ENCODE peak calls at places on chromosomes 16 and 17, in nine cellular contexts. One of them, this sample, is unnamed.

GRCh38 chr17:8237175-8237574 is 10.7 kb downstream of the CTC1 start:
- DNase-seq in heart right ventricle: no peak
- DNase-seq in CD8-positive, alpha-beta memory T cell: no peak
- DNase-seq in HAP-1: no peak
- DNase-seq in stomach: no peak
- DNase-seq in brain microvascular endothelial cell: no peak
- DNase-seq in AG04450: no peak
- DNase-seq in suprapubic skin: no peak
- DNase-seq in GM23248: no peak
- DNase-seq in this sample: no peak

GRCh38 chr17:29715680-29716079 is 93.0 kb upstream of the CORO6 start:
- DNase-seq in heart right ventricle: no peak
- DNase-seq in CD8-positive, alpha-beta memory T cell: no peak
- DNase-seq in HAP-1: no peak
- DNase-seq in stomach: no peak
- DNase-seq in brain microvascular endothelial cell: no peak
- DNase-seq in AG04450: no peak
- DNase-seq in suprapubic skin: no peak
- DNase-seq in GM23248: no peak
- DNase-seq in this sample: no peak

GRCh38 chr17:37847102-37847501 is 77.1 kb upstream of the TBC1D3K start:
- DNase-seq in heart right ventricle: no peak
- DNase-seq in CD8-positive, alpha-beta memory T cell: no peak
- DNase-seq in HAP-1: no peak
- DNase-seq in stomach: no peak
- DNase-seq in brain microvascular endothelial cell: no peak
- DNase-seq in AG04450: no peak
- DNase-seq in suprapubic skin: peak; percentile 26
- DNase-seq in GM23248: no peak
- DNase-seq in this sample: no peak

GRCh38 chr16:27745348-27745747 is 195.4 kb downstream of the KATNIP start:
- DNase-seq in heart right ventricle: no peak
- DNase-seq in CD8-positive, alpha-beta memory T cell: no peak
- DNase-seq in HAP-1: no peak
- DNase-seq in stomach: no peak
- DNase-seq in brain microvascular endothelial cell: peak; percentile 12
- DNase-seq in AG04450: no peak
- DNase-seq in suprapubic skin: no peak
- DNase-seq in GM23248: peak; percentile 11
- DNase-seq in this sample: no peak

GRCh38 chr17:55420067-55420775 is 1.4 kb downstream of the MMD start:
- DNase-seq in heart right ventricle: no peak
- DNase-seq in CD8-positive, alpha-beta memory T cell: peak; percentile 70
- DNase-seq in HAP-1: no peak
- DNase-seq in stomach: peak; percentile 26
- DNase-seq in brain microvascular endothelial cell: no peak
- DNase-seq in AG04450: no peak
- DNase-seq in suprapubic skin: no peak
- DNase-seq in GM23248: no peak
- DNase-seq in this sample: no peak

GRCh38 chr16:8370374-8371015 is 219.8 kb downstream of the TMEM114 start:
- DNase-seq in heart right ventricle: no peak
- DNase-seq in CD8-positive, alpha-beta memory T cell: no peak
- DNase-seq in HAP-1: no peak
- DNase-seq in stomach: no peak
- DNase-seq in brain microvascular endothelial cell: no peak
- DNase-seq in AG04450: no peak
- DNase-seq in suprapubic skin: no peak
- DNase-seq in GM23248: peak; percentile 23
- DNase-seq in this sample: no peak

GRCh38 chr17:80320496-80320895 is 59.8 kb downstream of the RNF213 start:
- DNase-seq in heart right ventricle: no peak
- DNase-seq in CD8-positive, alpha-beta memory T cell: no peak
- DNase-seq in HAP-1: no peak
- DNase-seq in stomach: no peak
- DNase-seq in brain microvascular endothelial cell: no peak
- DNase-seq in AG04450: no peak
- DNase-seq in suprapubic skin: no peak
- DNase-seq in GM23248: no peak
- DNase-seq in this sample: no peak

GRCh38 chr16:1990336-1991134 is 765 bp downstream of the SYNGR3 start:
- DNase-seq in heart right ventricle: peak; percentile 20
- DNase-seq in CD8-positive, alpha-beta memory T cell: no peak
- DNase-seq in HAP-1: peak; percentile 76
- DNase-seq in stomach: peak; percentile 60
- DNase-seq in brain microvascular endothelial cell: no peak
- DNase-seq in AG04450: no peak
- DNase-seq in suprapubic skin: no peak
- DNase-seq in GM23248: no peak
- DNase-seq in this sample: no peak

GRCh38 chr17:82234211-82235055 is 5.6 kb downstream of the SLC16A3 start:
- DNase-seq in heart right ventricle: peak; percentile 18
- DNase-seq in CD8-positive, alpha-beta memory T cell: no peak
- DNase-seq in HAP-1: no peak
- DNase-seq in stomach: no peak
- DNase-seq in brain microvascular endothelial cell: no peak
- DNase-seq in AG04450: no peak
- DNase-seq in suprapubic skin: peak; percentile 78
- DNase-seq in GM23248: no peak
- DNase-seq in this sample: no peak

GRCh38 chr16:31390504-31391043 is 2.6 kb upstream of the ITGAD start:
- DNase-seq in heart right ventricle: no peak
- DNase-seq in CD8-positive, alpha-beta memory T cell: no peak
- DNase-seq in HAP-1: no peak
- DNase-seq in stomach: no peak
- DNase-seq in brain microvascular endothelial cell: no peak
- DNase-seq in AG04450: no peak
- DNase-seq in suprapubic skin: no peak
- DNase-seq in GM23248: no peak
- DNase-seq in this sample: no peak

GRCh38 chr17:77497578-77497934 is 356.8 kb downstream of the SEC14L1 start:
- DNase-seq in heart right ventricle: no peak
- DNase-seq in CD8-positive, alpha-beta memory T cell: no peak
- DNase-seq in HAP-1: no peak
- DNase-seq in stomach: no peak
- DNase-seq in brain microvascular endothelial cell: no peak
- DNase-seq in AG04450: no peak
- DNase-seq in suprapubic skin: peak; percentile 63
- DNase-seq in GM23248: no peak
- DNase-seq in this sample: peak; percentile 38

GRCh38 chr17:47324224-47325020 is 667 bp downstream of the EFCAB13 start:
- DNase-seq in heart right ventricle: peak; percentile 35
- DNase-seq in CD8-positive, alpha-beta memory T cell: peak; percentile 69
- DNase-seq in HAP-1: no peak
- DNase-seq in stomach: peak; percentile 63
- DNase-seq in brain microvascular endothelial cell: no peak
- DNase-seq in AG04450: no peak
- DNase-seq in suprapubic skin: peak; percentile 83
- DNase-seq in GM23248: peak; percentile 72
- DNase-seq in this sample: no peak

GRCh38 chr16:88878356-88878755 is 11.9 kb upstream of the PABPN1L start:
- DNase-seq in heart right ventricle: no peak
- DNase-seq in CD8-positive, alpha-beta memory T cell: no peak
- DNase-seq in HAP-1: no peak
- DNase-seq in stomach: no peak
- DNase-seq in brain microvascular endothelial cell: no peak
- DNase-seq in AG04450: no peak
- DNase-seq in suprapubic skin: no peak
- DNase-seq in GM23248: no peak
- DNase-seq in this sample: no peak

GRCh38 chr16:88880226-88881051 is 14.0 kb upstream of the PABPN1L start:
- DNase-seq in heart right ventricle: no peak
- DNase-seq in CD8-positive, alpha-beta memory T cell: no peak
- DNase-seq in HAP-1: no peak
- DNase-seq in stomach: no peak
- DNase-seq in brain microvascular endothelial cell: no peak
- DNase-seq in AG04450: no peak
- DNase-seq in suprapubic skin: no peak
- DNase-seq in GM23248: no peak
- DNase-seq in this sample: no peak

GRCh38 chr16:88877564-88878289 is 11.3 kb upstream of the PABPN1L start:
- DNase-seq in heart right ventricle: no peak
- DNase-seq in CD8-positive, alpha-beta memory T cell: no peak
- DNase-seq in HAP-1: no peak
- DNase-seq in stomach: no peak
- DNase-seq in brain microvascular endothelial cell: no peak
- DNase-seq in AG04450: no peak
- DNase-seq in suprapubic skin: no peak
- DNase-seq in GM23248: no peak
- DNase-seq in this sample: no peak

GRCh38 chr16:88879788-88880055 is 13.3 kb upstream of the PABPN1L start:
- DNase-seq in heart right ventricle: no peak
- DNase-seq in CD8-positive, alpha-beta memory T cell: no peak
- DNase-seq in HAP-1: no peak
- DNase-seq in stomach: no peak
- DNase-seq in brain microvascular endothelial cell: no peak
- DNase-seq in AG04450: no peak
- DNase-seq in suprapubic skin: no peak
- DNase-seq in GM23248: no peak
- DNase-seq in this sample: no peak

DNA sequence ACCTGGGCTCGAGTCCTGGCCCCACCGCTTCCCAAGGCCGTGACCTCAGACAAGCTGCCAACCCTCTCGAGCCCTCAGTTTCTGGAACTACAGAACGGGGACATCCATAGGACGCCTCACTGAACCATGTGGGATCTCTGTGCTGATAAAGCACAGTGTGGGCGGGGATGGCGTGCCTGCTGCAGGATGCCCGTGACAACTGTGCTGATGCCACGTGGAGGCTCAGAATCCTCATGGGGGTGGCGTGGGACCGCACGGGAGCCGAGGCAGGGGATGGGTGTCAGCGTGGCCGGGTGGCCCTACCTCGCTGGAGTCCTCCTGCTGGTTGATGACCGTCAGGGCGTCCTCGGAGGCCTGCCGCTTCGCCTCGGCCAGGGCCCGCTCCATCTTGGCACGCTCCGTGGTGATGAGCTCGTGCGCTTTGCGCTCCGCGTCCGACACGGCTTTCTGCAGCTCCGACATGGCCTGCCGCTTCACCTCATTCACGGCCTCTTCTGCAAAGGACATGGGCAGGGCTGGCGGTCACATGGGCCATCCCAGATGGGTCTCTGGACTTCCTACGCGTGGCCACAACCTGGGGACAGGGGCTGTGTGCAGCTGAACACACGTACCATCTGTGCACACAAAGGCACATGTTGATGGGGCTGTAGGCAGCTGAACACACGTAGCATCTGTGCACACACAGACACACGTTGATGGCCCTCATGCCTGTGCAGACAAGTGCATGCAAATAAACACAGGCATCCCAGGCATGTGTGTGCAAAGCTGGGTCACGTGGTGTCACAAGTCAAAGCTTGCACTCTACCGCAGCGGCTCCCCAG is 12.7 kb upstream of the PABPN1L start:
- DNase-seq in heart right ventricle: no peak
- DNase-seq in CD8-positive, alpha-beta memory T cell: no peak
- DNase-seq in HAP-1: no peak
- DNase-seq in stomach: no peak
- DNase-seq in brain microvascular endothelial cell: no peak
- DNase-seq in AG04450: no peak
- DNase-seq in suprapubic skin: no peak
- DNase-seq in GM23248: no peak
- DNase-seq in this sample: no peak
- H3K4me3 ChIP-seq in heart right ventricle: no peak overlapping the region
- H3K4me3 ChIP-seq in CD8-positive, alpha-beta memory T cell: no peak overlapping the region
- H3K4me3 ChIP-seq in HAP-1: no peak overlapping the region
- H3K4me3 ChIP-seq in stomach: no peak overlapping the region
- H3K4me3 ChIP-seq in brain microvascular endothelial cell: no peak overlapping the region
- H3K4me3 ChIP-seq in AG04450: no peak overlapping the region
- H3K4me3 ChIP-seq in suprapubic skin: no peak overlapping the region
- H3K4me3 ChIP-seq in GM23248: no peak overlapping the region
- H3K4me3 ChIP-seq in this sample: no peak overlapping the region

DNA sequence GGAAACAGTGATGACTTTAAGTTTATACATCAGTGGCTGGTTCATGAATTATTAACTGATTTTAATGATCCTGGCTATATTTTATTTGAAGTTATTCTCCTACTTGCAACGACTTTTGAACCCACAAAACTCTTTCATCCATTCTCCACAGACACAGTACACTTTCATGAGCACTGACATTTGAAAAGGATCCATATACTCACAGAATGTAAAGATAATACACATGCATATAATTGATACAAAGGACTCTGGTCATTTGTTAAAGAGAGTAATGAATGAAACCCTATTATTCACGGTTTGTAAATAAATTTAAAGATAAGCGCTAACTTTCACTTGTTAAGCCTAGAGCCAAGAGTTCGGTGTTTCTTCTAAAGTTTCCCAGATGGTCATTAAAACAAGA is 3.3 kb downstream of the TOX3 start:
- DNase-seq in heart right ventricle: no peak
- DNase-seq in CD8-positive, alpha-beta memory T cell: no peak
- DNase-seq in HAP-1: no peak
- DNase-seq in stomach: no peak
- DNase-seq in brain microvascular endothelial cell: no peak
- DNase-seq in AG04450: no peak
- DNase-seq in suprapubic skin: no peak
- DNase-seq in GM23248: no peak
- DNase-seq in this sample: no peak
- H3K27me3 ChIP-seq in heart right ventricle: peaks cover 79% of the 10 kb centered on the region
- H3K27me3 ChIP-seq in CD8-positive, alpha-beta memory T cell: no peaks in the 10 kb centered on the region
- H3K27me3 ChIP-seq in HAP-1: no peaks in the 10 kb centered on the region
- H3K27me3 ChIP-seq in stomach: peaks cover 12% of the 10 kb centered on the region
- H3K27me3 ChIP-seq in brain microvascular endothelial cell: peaks cover 25% of the 10 kb centered on the region
- H3K27me3 ChIP-seq in AG04450: peaks cover 26% of the 10 kb centered on the region
- H3K27me3 ChIP-seq in suprapubic skin: peaks cover 40% of the 10 kb centered on the region
- H3K27me3 ChIP-seq in GM23248: peaks cover 37% of the 10 kb centered on the region
- H3K27me3 ChIP-seq in this sample: peaks cover 58% of the 10 kb centered on the region

DNA sequence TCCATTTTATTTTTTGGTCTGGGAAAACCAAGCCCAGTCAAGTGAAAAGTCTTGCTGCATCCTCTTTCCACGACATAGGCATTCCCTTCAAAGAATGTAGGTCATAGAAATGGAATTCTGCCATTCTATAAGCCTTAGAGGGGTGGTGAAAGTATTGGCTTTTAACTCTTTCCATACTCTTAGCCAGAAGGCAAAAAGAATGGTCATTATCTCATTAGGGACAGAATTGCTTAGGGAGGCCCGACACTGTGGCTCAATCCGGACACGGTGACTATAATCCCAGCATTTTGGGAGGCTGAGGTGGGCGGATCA is 7.9 kb upstream of the MSL1 start:
- DNase-seq in heart right ventricle: no peak
- DNase-seq in CD8-positive, alpha-beta memory T cell: no peak
- DNase-seq in HAP-1: no peak
- DNase-seq in stomach: no peak
- DNase-seq in brain microvascular endothelial cell: no peak
- DNase-seq in AG04450: no peak
- DNase-seq in suprapubic skin: no peak
- DNase-seq in GM23248: peak; percentile 72
- DNase-seq in this sample: no peak
- H3K4me3 ChIP-seq in heart right ventricle: no peak overlapping the region
- H3K4me3 ChIP-seq in CD8-positive, alpha-beta memory T cell: peak overlapping the region; percentile 58
- H3K4me3 ChIP-seq in HAP-1: no peak overlapping the region
- H3K4me3 ChIP-seq in stomach: peak overlapping the region; percentile 43
- H3K4me3 ChIP-seq in brain microvascular endothelial cell: peak overlapping the region; percentile 51
- H3K4me3 ChIP-seq in AG04450: no peak overlapping the region
- H3K4me3 ChIP-seq in suprapubic skin: no peak overlapping the region
- H3K4me3 ChIP-seq in GM23248: peak overlapping the region; percentile 64
- H3K4me3 ChIP-seq in this sample: no peak overlapping the region

DNA sequence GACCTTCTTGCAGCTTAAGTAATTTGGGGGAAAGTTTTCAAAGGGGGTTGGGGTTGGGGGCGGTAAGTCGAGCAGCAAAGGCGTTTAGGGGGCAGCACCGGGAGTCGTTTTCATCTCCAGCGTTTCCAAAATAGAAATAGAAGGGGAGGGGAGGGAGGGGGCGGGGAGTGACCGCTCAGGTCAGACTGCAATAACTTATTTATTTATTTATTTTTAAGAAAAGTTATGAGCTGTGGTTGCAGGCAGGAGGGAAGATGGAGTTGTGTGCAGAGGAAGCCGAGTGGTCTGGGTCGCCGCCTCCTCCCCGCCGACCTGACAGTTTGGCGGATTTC is 1.5 kb downstream of the SOX9 start:
- DNase-seq in heart right ventricle: no peak
- DNase-seq in CD8-positive, alpha-beta memory T cell: no peak
- DNase-seq in HAP-1: no peak
- DNase-seq in stomach: no peak
- DNase-seq in brain microvascular endothelial cell: no peak
- DNase-seq in AG04450: no peak
- DNase-seq in suprapubic skin: no peak
- DNase-seq in GM23248: no peak
- DNase-seq in this sample: no peak
- H3K27me3 ChIP-seq in heart right ventricle: peaks cover 67% of the 10 kb centered on the region
- H3K27me3 ChIP-seq in CD8-positive, alpha-beta memory T cell: peaks cover 4% of the 10 kb centered on the region
- H3K27me3 ChIP-seq in HAP-1: no peaks in the 10 kb centered on the region
- H3K27me3 ChIP-seq in stomach: peaks cover 38% of the 10 kb centered on the region
- H3K27me3 ChIP-seq in brain microvascular endothelial cell: peaks cover 11% of the 10 kb centered on the region
- H3K27me3 ChIP-seq in AG04450: peaks cover 12% of the 10 kb centered on the region
- H3K27me3 ChIP-seq in suprapubic skin: peaks cover 67% of the 10 kb centered on the region
- H3K27me3 ChIP-seq in GM23248: no peaks in the 10 kb centered on the region
- H3K27me3 ChIP-seq in this sample: no peaks in the 10 kb centered on the region